ENCODE peak calls at places on chromosomes 12 and 14, in four cellular contexts. I is WTC11; T is Karpas-422; P is stimulated activated CD4-positive, alpha-beta T cell treated with anti-CD3 and anti-CD28 coated beads, Interleukin-15, amount 100 ng/mL, for 1 hour. M is an unnamed sample.

GRCh38 chr12:30847259-30847658 is 79.3 kb upstream of the TSPAN11 start:
- DNase-seq in I (no peak), T (peak), P (no peak), M (peak)

GRCh38 chr12:179131-179884 is 34.6 kb downstream of the SLC6A12 start:
- DNase-seq in I (no peak), T (no peak), P (no peak), M (peak)

GRCh38 chr14:35875296-35875695 is 49.2 kb downstream of the BRMS1L start:
- DNase-seq in I (no peak), T (no peak), P (no peak), M (no peak)

GRCh38 chr14:68036203-68036602 is 216.6 kb downstream of the RAD51B start:
- DNase-seq in I (no peak), T (no peak), P (no peak), M (no peak)

GRCh38 chr12:130957304-130957621 is 3.6 kb downstream of the ADGRD1 start:
- DNase-seq in I (no peak), T (no peak), P (no peak), M (no peak)

GRCh38 chr14:77989441-77989891 is 180.7 kb upstream of the NRXN3 start:
- DNase-seq in I (no peak), T (no peak), P (no peak), M (no peak)

GRCh38 chr12:68159681-68160304 is at the start of gene IFNG:
- DNase-seq in I (no peak), T (no peak), P (no peak), M (no peak)

GRCh38 chr12:91109148-91109564 is 2.1 kb downstream of the LUM start:
- DNase-seq in I (peak), T (peak), P (peak), M (no peak)

GRCh38 chr12:107610030-107610859 is 75.4 kb upstream of the PWP1 start:
- DNase-seq in I (peak), T (peak), P (no peak), M (no peak)

GRCh38 chr14:42140831-42141279 is 534.2 kb downstream of the LRFN5 start:
- DNase-seq in I (no peak), T (no peak), P (no peak), M (no peak)

GRCh38 chr14:57029620-57030253 is 219.5 kb upstream of the OTX2 start:
- DNase-seq in I (no peak), T (no peak), P (no peak), M (no peak)

M was measured in NCI-H345.